ENCODE peak calls at places on chromosomes 16 and 17, in five cellular contexts. T is neuronal stem cell, J is H9, G is A549, O is hepatocyte. W is an unnamed sample.

GRCh38 chr17:57986841-57987581 is 1.0 kb downstream of the VEZF1 start:
- DNase-seq in G (peak), T (peak), J (no peak), O (peak), W (peak)

GRCh38 chr16:68528686-68529379 is 10.3 kb upstream of the ZFP90 start:
- DNase-seq in T (peak), O (peak), G (peak), J (peak), W (peak)

GRCh38 chr16:10622036-10622921 is 41.9 kb upstream of the EMP2 start:
- DNase-seq in G (no peak), T (no peak), J (peak), O (peak), W (peak)

GRCh38 chr17:946510-947236 is 32.9 kb downstream of the NXN start:
- DNase-seq in O (no peak), T (no peak), G (no peak), J (no peak), W (no peak)

GRCh38 chr16:55499951-55500350 is 8.9 kb upstream of the LPCAT2 start:
- DNase-seq in O (peak), G (peak), T (no peak), J (no peak), W (peak)

GRCh38 chr17:17351901-17352781 is 49.0 kb downstream of the NT5M start:
- DNase-seq in J (peak), T (no peak), G (no peak), O (peak), W (peak)

GRCh38 chr17:62627219-62627903 is at the start of gene MRC2:
- DNase-seq in O (peak), G (peak), J (peak), T (peak), W (peak)

GRCh38 chr17:81986606-81987005 is 9.2 kb downstream of the ASPSCR1 start:
- DNase-seq in O (no peak), J (peak), T (no peak), G (no peak), W (no peak)

GRCh38 chr16:84940670-84941551 is 70.4 kb downstream of the ZDHHC7 start:
- DNase-seq in O (peak), J (no peak), T (no peak), G (no peak), W (no peak)

GRCh38 chr17:36791150-36791653 is 146.1 kb upstream of the LHX1 start:
- DNase-seq in G (no peak), J (no peak), T (no peak), O (no peak), W (no peak)
- H3K4me2 ChIP-seq in G (no peak), J (no peak), T (no peak), O (no peak), W (no peak)

GRCh38 chr17:32862940-32863339 is 14.0 kb downstream of the MYO1D start:
- DNase-seq in J (no peak), G (no peak), T (no peak), O (no peak), W (no peak)
- H3K4me2 ChIP-seq in J (no peak), G (no peak), T (no peak), O (no peak), W (no peak)

GRCh38 chr17:44010966-44011647 is 3.7 kb downstream of the TMEM101 start:
- DNase-seq in J (no peak), G (no peak), T (no peak), O (no peak), W (no peak)

GRCh38 chr17:44006581-44007345 is 2.3 kb downstream of the NAGS start:
- DNase-seq in T (peak), O (peak), J (peak), G (peak), W (peak)

GRCh38 chr17:44005865-44006580 is 1.6 kb downstream of the NAGS start:
- DNase-seq in J (peak), O (peak), G (peak), T (no peak), W (peak)

GRCh38 chr17:44007346-44008204 is 3.2 kb downstream of the NAGS start:
- DNase-seq in O (no peak), J (no peak), G (no peak), T (no peak), W (peak)

DNA sequence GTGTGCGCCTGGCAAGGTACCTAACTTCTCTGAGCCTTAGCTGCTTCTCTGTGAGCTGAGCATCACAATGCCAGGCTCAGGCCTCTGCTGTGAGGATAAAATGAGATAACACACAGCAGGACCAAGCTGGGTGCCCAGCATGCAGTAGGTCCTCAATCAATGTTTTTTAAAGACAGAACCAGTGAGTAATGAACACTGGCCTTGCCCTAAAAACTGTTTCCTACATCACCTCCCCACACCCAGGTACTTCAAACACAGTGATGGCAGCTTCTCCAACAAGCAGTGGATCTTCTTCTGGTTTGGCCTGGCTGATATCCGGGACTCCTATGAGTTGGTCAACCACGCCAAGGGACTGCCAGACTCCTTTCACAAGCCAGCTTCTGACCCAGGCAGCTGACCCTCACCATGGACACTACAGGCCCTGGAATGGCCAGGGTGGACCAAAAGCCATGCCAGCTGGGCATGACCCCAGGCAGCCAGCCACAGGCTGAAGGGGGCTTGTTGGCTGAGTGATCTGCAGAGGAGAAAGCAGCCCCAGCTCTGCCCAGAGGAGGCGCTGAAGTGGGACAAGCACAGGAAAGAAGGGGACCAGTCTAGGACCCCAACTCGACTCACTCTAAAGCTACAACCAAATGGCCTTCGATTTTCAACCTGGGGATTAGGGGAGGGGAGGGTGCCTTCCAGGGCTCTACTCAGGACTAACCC is 3.9 kb downstream of the NAGS start:
- DNase-seq in O (no peak), J (peak), G (no peak), T (no peak), W (peak)
- H3K4me2 ChIP-seq in O (peak), J (peak), G (peak), T (no peak), W (no peak)

GRCh38 chr16:88764913-88765349 is 20.1 kb downstream of the PIEZO1 start:
- DNase-seq in G (no peak), T (no peak), J (no peak), O (peak), W (peak)
- H3K4me2 ChIP-seq in G (peak), T (no peak), J (no peak), O (peak), W (no peak)

DNA sequence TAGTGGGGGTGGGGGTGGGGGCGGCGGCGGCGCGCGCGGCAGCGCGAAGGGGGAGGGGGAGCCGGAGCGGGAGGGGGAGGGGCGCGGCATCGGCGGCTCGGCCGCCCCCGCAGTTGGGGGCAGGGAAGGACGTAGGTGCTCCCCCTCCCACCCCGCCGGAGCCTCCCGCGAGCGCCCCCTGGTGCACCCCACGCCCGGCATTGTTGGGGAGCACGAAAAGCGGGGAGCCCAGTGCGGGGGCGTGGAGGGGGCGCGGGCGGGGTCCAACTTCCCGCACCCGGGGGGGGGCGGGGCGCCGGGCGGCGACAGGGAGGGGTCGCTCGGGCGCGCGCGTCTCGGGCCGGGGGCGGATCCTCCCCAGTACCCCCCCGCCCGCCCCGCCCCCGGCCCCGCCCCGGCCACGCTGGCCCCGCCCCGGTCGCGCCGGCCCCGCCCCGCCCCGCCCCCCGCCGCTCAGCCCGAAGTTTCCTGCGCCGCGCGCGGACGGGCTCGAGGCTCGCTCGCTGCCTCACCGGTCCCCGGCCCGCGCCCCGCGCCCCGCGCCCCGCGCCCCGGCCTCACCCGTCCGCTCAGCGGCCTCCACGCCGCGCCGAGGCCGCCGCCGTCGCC is at the start of gene CACNA1H:
- DNase-seq in O (peak), G (no peak), T (peak), J (peak), W (peak)
- H3K4me2 ChIP-seq in O (peak), G (peak), T (peak), J (peak), W (peak)

W was measured in mesendoderm.